ENCODE peak calls at places on chromosome 1, in six cellular contexts. One of them, this sample, is unnamed.
A peak's percentile ranks its signal among the peaks of the same experiment; 100 is the strongest.

GRCh38 chr1:2821970-2822620 is 20.6 kb upstream of the TTC34 start:
- DNase-seq in GM23338: peak; percentile 58
- DNase-seq in OCI-LY7: peak; percentile 7
- DNase-seq in HCT116: no peak
- DNase-seq in neural progenitor cell: no peak
- DNase-seq in PC-3: peak; percentile 41
- DNase-seq in this sample: peak; percentile 24

GRCh38 chr1:58324551-58324950 is 222.0 kb downstream of the OMA1 start:
- DNase-seq in GM23338: no peak
- DNase-seq in OCI-LY7: no peak
- DNase-seq in HCT116: no peak
- DNase-seq in neural progenitor cell: no peak
- DNase-seq in PC-3: no peak
- DNase-seq in this sample: no peak

GRCh38 chr1:97745912-97746311 is 174.9 kb downstream of the DPYD start:
- DNase-seq in GM23338: no peak
- DNase-seq in OCI-LY7: no peak
- DNase-seq in HCT116: no peak
- DNase-seq in neural progenitor cell: no peak
- DNase-seq in PC-3: peak; percentile 39
- DNase-seq in this sample: peak; percentile 72

GRCh38 chr1:226894826-226895225 is 24.4 kb downstream of the PSEN2 start:
- DNase-seq in GM23338: no peak
- DNase-seq in OCI-LY7: no peak
- DNase-seq in HCT116: no peak
- DNase-seq in neural progenitor cell: no peak
- DNase-seq in PC-3: no peak
- DNase-seq in this sample: no peak

GRCh38 chr1:167409183-167409582 is 109.1 kb downstream of the CD247 start:
- DNase-seq in GM23338: peak; percentile 72
- DNase-seq in OCI-LY7: peak; percentile 59
- DNase-seq in HCT116: peak; percentile 8
- DNase-seq in neural progenitor cell: no peak
- DNase-seq in PC-3: peak; percentile 56
- DNase-seq in this sample: no peak

GRCh38 chr1:193143285-193143684 is 21.5 kb downstream of the CDC73 start:
- DNase-seq in GM23338: no peak
- DNase-seq in OCI-LY7: peak; percentile 24
- DNase-seq in HCT116: no peak
- DNase-seq in neural progenitor cell: no peak
- DNase-seq in PC-3: peak; percentile 29
- DNase-seq in this sample: peak; percentile 33

GRCh38 chr1:228015276-228016180 is 8.7 kb downstream of the WNT3A start:
- DNase-seq in GM23338: no peak
- DNase-seq in OCI-LY7: no peak
- DNase-seq in HCT116: no peak
- DNase-seq in neural progenitor cell: no peak
- DNase-seq in PC-3: peak; percentile 57
- DNase-seq in this sample: peak; percentile 69

GRCh38 chr1:31727195-31727594 is 23.4 kb upstream of the COL16A1 start:
- DNase-seq in GM23338: no peak
- DNase-seq in OCI-LY7: no peak
- DNase-seq in HCT116: no peak
- DNase-seq in neural progenitor cell: no peak
- DNase-seq in PC-3: no peak
- DNase-seq in this sample: no peak

GRCh38 chr1:1310476-1311053 is 2.2 kb downstream of the PUSL1 start:
- DNase-seq in GM23338: peak; percentile 4
- DNase-seq in OCI-LY7: no peak
- DNase-seq in HCT116: no peak
- DNase-seq in neural progenitor cell: no peak
- DNase-seq in PC-3: no peak
- DNase-seq in this sample: no peak

GRCh38 chr1:65729308-65729707 is 63.4 kb upstream of the PDE4B start:
- DNase-seq in GM23338: no peak
- DNase-seq in OCI-LY7: no peak
- DNase-seq in HCT116: no peak
- DNase-seq in neural progenitor cell: no peak
- DNase-seq in PC-3: no peak
- DNase-seq in this sample: no peak

GRCh38 chr1:218846166-218846565 is 327.5 kb upstream of the LYPLAL1 start:
- DNase-seq in GM23338: no peak
- DNase-seq in OCI-LY7: no peak
- DNase-seq in HCT116: no peak
- DNase-seq in neural progenitor cell: no peak
- DNase-seq in PC-3: no peak
- DNase-seq in this sample: peak; percentile 62

GRCh38 chr1:213983589-213984386 is 4.0 kb upstream of the PROX1 start:
- DNase-seq in GM23338: peak; percentile 63
- DNase-seq in OCI-LY7: no peak
- DNase-seq in HCT116: no peak
- DNase-seq in neural progenitor cell: peak; percentile 52
- DNase-seq in PC-3: no peak
- DNase-seq in this sample: no peak

GRCh38 chr1:150012611-150013010 is 2.1 kb upstream of the OTUD7B start:
- DNase-seq in GM23338: no peak
- DNase-seq in OCI-LY7: no peak
- DNase-seq in HCT116: no peak
- DNase-seq in neural progenitor cell: no peak
- DNase-seq in PC-3: no peak
- DNase-seq in this sample: no peak

GRCh38 chr1:60425528-60425927 is 352.0 kb upstream of the C1orf87 start:
- DNase-seq in GM23338: peak; percentile 78
- DNase-seq in OCI-LY7: peak; percentile 2
- DNase-seq in HCT116: peak; percentile 10
- DNase-seq in neural progenitor cell: peak; percentile 41
- DNase-seq in PC-3: peak; percentile 46
- DNase-seq in this sample: peak; percentile 35

GRCh38 chr1:233269656-233270055 is 25.9 kb downstream of the PCNX2 start:
- DNase-seq in GM23338: no peak
- DNase-seq in OCI-LY7: no peak
- DNase-seq in HCT116: no peak
- DNase-seq in neural progenitor cell: no peak
- DNase-seq in PC-3: no peak
- DNase-seq in this sample: peak; percentile 65

GRCh38 chr1:109794319-109795132 is 30.8 kb upstream of the EPS8L3 start:
- DNase-seq in GM23338: no peak
- DNase-seq in OCI-LY7: no peak
- DNase-seq in HCT116: no peak
- DNase-seq in neural progenitor cell: no peak
- DNase-seq in PC-3: no peak
- DNase-seq in this sample: peak; percentile 58

GRCh38 chr1:177065430-177065829 is 99.1 kb downstream of the ASTN1 start:
- DNase-seq in GM23338: no peak
- DNase-seq in OCI-LY7: no peak
- DNase-seq in HCT116: no peak
- DNase-seq in neural progenitor cell: peak; percentile 48
- DNase-seq in PC-3: no peak
- DNase-seq in this sample: no peak

GRCh38 chr1:221276911-221277310 is 397.7 kb downstream of the HLX start:
- DNase-seq in GM23338: no peak
- DNase-seq in OCI-LY7: no peak
- DNase-seq in HCT116: no peak
- DNase-seq in neural progenitor cell: no peak
- DNase-seq in PC-3: peak; percentile 35
- DNase-seq in this sample: no peak

DNA sequence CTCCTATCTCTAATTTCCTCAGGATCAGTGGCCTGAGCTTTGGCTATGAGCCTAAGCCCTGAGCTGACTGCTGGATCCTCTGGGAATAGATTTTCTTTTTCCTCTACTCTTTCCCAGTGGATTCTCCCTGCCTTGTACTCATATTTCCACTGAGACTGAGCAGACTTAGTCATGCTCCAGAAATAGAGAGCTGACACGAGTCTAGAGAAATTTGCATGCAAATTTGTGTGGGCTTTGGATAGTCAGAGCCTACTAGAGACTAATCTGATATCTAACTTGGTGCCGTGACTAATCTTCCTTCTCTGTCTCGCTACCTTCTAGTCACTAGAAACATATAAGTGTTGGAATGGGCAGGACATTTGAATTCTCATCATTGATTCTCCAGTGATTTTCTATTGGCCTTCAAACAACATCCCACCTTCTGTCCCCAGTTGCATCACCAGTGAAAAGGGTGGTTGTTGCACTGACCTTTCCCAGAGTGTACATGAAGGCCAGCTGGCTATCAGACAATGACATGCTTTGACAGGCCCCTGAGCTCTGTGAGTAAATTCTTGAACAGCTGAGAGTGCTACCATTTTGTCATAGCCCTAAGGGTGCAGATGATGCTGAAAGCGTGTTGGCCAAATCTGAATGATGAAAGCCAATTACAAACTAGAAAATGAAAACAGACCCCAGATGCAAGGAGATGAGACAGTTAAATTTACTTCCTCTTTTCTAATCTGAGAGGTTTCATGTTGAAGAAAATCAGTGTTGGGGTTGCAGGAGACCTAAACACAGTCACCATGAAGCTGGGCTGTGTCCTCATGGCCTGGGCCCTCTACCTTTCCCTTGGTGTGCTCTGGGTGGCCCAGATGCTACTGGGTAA is at the start of gene FCRLA:
- DNase-seq in GM23338: no peak
- DNase-seq in OCI-LY7: peak; percentile 94
- DNase-seq in HCT116: no peak
- DNase-seq in neural progenitor cell: no peak
- DNase-seq in PC-3: peak; percentile 68
- DNase-seq in this sample: peak; percentile 98
- H3K4me2 ChIP-seq in GM23338: no peak within 1 kb of the TSS
- H3K4me2 ChIP-seq in OCI-LY7: peak within 1 kb of the TSS; percentile 99
- H3K4me2 ChIP-seq in HCT116: peak within 1 kb of the TSS; percentile 10
- H3K4me2 ChIP-seq in neural progenitor cell: no peak within 1 kb of the TSS
- H3K4me2 ChIP-seq in PC-3: no peak within 1 kb of the TSS
- H3K4me2 ChIP-seq in this sample: peak within 1 kb of the TSS; percentile 21

GRCh38 chr1:243465081-243465480 is 209.2 kb downstream of the SDCCAG8 start:
- DNase-seq in GM23338: no peak
- DNase-seq in OCI-LY7: no peak
- DNase-seq in HCT116: no peak
- DNase-seq in neural progenitor cell: no peak
- DNase-seq in PC-3: no peak
- DNase-seq in this sample: no peak

GRCh38 chr1:243470492-243470891 is 214.7 kb downstream of the SDCCAG8 start:
- DNase-seq in GM23338: peak; percentile 64
- DNase-seq in OCI-LY7: no peak
- DNase-seq in HCT116: no peak
- DNase-seq in neural progenitor cell: peak; percentile 68
- DNase-seq in PC-3: no peak
- DNase-seq in this sample: peak; percentile 16

GRCh38 chr1:243461700-243462099 is 205.9 kb downstream of the SDCCAG8 start:
- DNase-seq in GM23338: no peak
- DNase-seq in OCI-LY7: no peak
- DNase-seq in HCT116: no peak
- DNase-seq in neural progenitor cell: no peak
- DNase-seq in PC-3: no peak
- DNase-seq in this sample: no peak

GRCh38 chr1:243462929-243463697 is 207.3 kb downstream of the SDCCAG8 start:
- DNase-seq in GM23338: no peak
- DNase-seq in OCI-LY7: no peak
- DNase-seq in HCT116: no peak
- DNase-seq in neural progenitor cell: no peak
- DNase-seq in PC-3: no peak
- DNase-seq in this sample: no peak

DNA sequence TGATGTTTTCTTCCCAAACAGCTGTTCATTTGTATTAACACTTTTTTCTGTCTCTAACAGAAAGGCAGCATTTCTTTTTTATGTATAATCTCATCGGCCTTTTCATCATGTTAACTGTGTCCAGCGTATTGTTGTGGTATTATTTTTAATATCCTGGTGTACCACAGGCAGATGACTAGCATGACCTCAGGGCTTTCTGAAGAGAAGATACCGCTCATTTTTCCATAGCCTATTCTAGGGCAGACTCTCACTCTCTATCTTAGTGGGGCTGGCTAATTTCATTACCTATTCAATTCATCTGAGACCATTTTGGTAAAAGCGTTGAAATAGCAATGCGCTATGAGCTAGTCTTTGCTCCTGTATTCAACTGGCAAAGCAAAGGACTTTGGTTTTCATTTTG is 209.9 kb downstream of the SDCCAG8 start:
- DNase-seq in GM23338: no peak
- DNase-seq in OCI-LY7: no peak
- DNase-seq in HCT116: no peak
- DNase-seq in neural progenitor cell: no peak
- DNase-seq in PC-3: no peak
- DNase-seq in this sample: no peak
- TF ChIP-seq EZH2phosphoT487 in GM23338: no peak
- TF ChIP-seq EZH2phosphoT487 in OCI-LY7: no peak
- TF ChIP-seq EZH2phosphoT487 in HCT116: no peak
- TF ChIP-seq EZH2phosphoT487 in neural progenitor cell: no peak
- TF ChIP-seq EZH2phosphoT487 in PC-3: no peak
- TF ChIP-seq EZH2phosphoT487 in this sample: no peak

GRCh38 chr1:230518511-230518910 is 92.4 kb upstream of the PGBD5 start:
- DNase-seq in GM23338: peak; percentile 71
- DNase-seq in OCI-LY7: no peak
- DNase-seq in HCT116: no peak
- DNase-seq in neural progenitor cell: peak; percentile 69
- DNase-seq in PC-3: no peak
- DNase-seq in this sample: no peak

GRCh38 chr1:230516890-230517289 is 90.8 kb upstream of the PGBD5 start:
- DNase-seq in GM23338: no peak
- DNase-seq in OCI-LY7: no peak
- DNase-seq in HCT116: no peak
- DNase-seq in neural progenitor cell: no peak
- DNase-seq in PC-3: no peak
- DNase-seq in this sample: no peak

GRCh38 chr1:230517326-230517725 is 91.2 kb upstream of the PGBD5 start:
- DNase-seq in GM23338: no peak
- DNase-seq in OCI-LY7: no peak
- DNase-seq in HCT116: no peak
- DNase-seq in neural progenitor cell: no peak
- DNase-seq in PC-3: no peak
- DNase-seq in this sample: no peak

GRCh38 chr1:230517786-230518185 is 91.7 kb upstream of the PGBD5 start:
- DNase-seq in GM23338: peak; percentile 32
- DNase-seq in OCI-LY7: no peak
- DNase-seq in HCT116: no peak
- DNase-seq in neural progenitor cell: peak; percentile 12
- DNase-seq in PC-3: peak; percentile 55
- DNase-seq in this sample: no peak

GRCh38 chr1:230519246-230519645 is 93.1 kb upstream of the PGBD5 start:
- DNase-seq in GM23338: peak; percentile 54
- DNase-seq in OCI-LY7: no peak
- DNase-seq in HCT116: no peak
- DNase-seq in neural progenitor cell: no peak
- DNase-seq in PC-3: no peak
- DNase-seq in this sample: no peak
- H2AFZ ChIP-seq in GM23338: no peak overlapping the region
- H2AFZ ChIP-seq in OCI-LY7: no peak overlapping the region
- H2AFZ ChIP-seq in HCT116: no peak overlapping the region
- H2AFZ ChIP-seq in neural progenitor cell: no peak overlapping the region
- H2AFZ ChIP-seq in PC-3: no peak overlapping the region
- H2AFZ ChIP-seq in this sample: no peak overlapping the region

DNA sequence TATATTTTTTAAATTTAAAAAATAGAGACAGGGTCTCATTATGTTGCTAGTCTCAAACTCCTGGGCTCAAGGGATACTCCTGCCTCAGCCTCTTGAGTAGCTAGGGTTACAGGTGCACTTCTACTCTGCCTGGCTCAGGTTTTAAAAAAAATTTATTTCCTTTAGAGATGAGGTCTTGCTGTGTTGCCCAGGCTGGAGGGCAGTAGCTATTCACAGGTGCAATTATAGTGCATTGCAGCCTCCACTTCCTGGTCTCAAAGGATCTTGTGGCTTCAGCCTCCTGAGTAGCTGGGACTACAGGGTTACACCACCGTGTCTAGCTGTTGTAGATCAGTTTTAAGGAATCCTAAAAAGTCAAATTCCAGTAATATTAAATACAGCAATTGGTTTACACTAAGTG is 5.0 kb downstream of the RNF11 start:
- DNase-seq in GM23338: no peak
- DNase-seq in OCI-LY7: no peak
- DNase-seq in HCT116: no peak
- DNase-seq in neural progenitor cell: no peak
- DNase-seq in PC-3: no peak
- DNase-seq in this sample: no peak
- H3K4me2 ChIP-seq in GM23338: no peak overlapping the region
- H3K4me2 ChIP-seq in OCI-LY7: no peak overlapping the region
- H3K4me2 ChIP-seq in HCT116: no peak overlapping the region
- H3K4me2 ChIP-seq in neural progenitor cell: no peak overlapping the region
- H3K4me2 ChIP-seq in PC-3: no peak overlapping the region
- H3K4me2 ChIP-seq in this sample: no peak overlapping the region